ENCODE peak calls at places on chromosome 13, in seven cellular contexts. One of them, this sample, is unnamed.
A peak's percentile ranks its signal among the peaks of the same experiment; 100 is the strongest.

GRCh38 chr13:50375792-50376191 is 360.5 kb downstream of the KCNRG start:
- DNase-seq in GM04504: no peak
- DNase-seq in breast epithelium: no peak
- DNase-seq in small intestine: no peak
- DNase-seq in testis: no peak
- DNase-seq in dermis blood vessel endothelial cell: peak; percentile 15
- DNase-seq in heart right ventricle: no peak
- DNase-seq in this sample: peak; percentile 63

GRCh38 chr13:112713517-112714253 is 23.8 kb downstream of the ATP11A start:
- DNase-seq in GM04504: no peak
- DNase-seq in breast epithelium: no peak
- DNase-seq in small intestine: no peak
- DNase-seq in testis: peak; percentile 56
- DNase-seq in dermis blood vessel endothelial cell: no peak
- DNase-seq in heart right ventricle: no peak
- DNase-seq in this sample: no peak

GRCh38 chr13:112893570-112894422 is 75.2 kb upstream of the MCF2L start:
- DNase-seq in GM04504: no peak
- DNase-seq in breast epithelium: no peak
- DNase-seq in small intestine: peak; percentile 38
- DNase-seq in testis: no peak
- DNase-seq in dermis blood vessel endothelial cell: peak; percentile 26
- DNase-seq in heart right ventricle: peak; percentile 41
- DNase-seq in this sample: peak; percentile 71

GRCh38 chr13:95623141-95623540 is 21.4 kb downstream of the DZIP1 start:
- DNase-seq in GM04504: no peak
- DNase-seq in breast epithelium: no peak
- DNase-seq in small intestine: no peak
- DNase-seq in testis: no peak
- DNase-seq in dermis blood vessel endothelial cell: no peak
- DNase-seq in heart right ventricle: no peak
- DNase-seq in this sample: no peak

GRCh38 chr13:106533101-106533939 is 2.1 kb downstream of the EFNB2 start:
- DNase-seq in GM04504: peak; percentile 52
- DNase-seq in breast epithelium: peak; percentile 83
- DNase-seq in small intestine: peak; percentile 79
- DNase-seq in testis: peak; percentile 87
- DNase-seq in dermis blood vessel endothelial cell: peak; percentile 89
- DNase-seq in heart right ventricle: peak; percentile 86
- DNase-seq in this sample: peak; percentile 83

GRCh38 chr13:112445411-112446271 is 69.5 kb downstream of the SPACA7 start:
- DNase-seq in GM04504: no peak
- DNase-seq in breast epithelium: no peak
- DNase-seq in small intestine: no peak
- DNase-seq in testis: no peak
- DNase-seq in dermis blood vessel endothelial cell: no peak
- DNase-seq in heart right ventricle: no peak
- DNase-seq in this sample: no peak

GRCh38 chr13:99041788-99042187 is 63.9 kb upstream of the DOCK9 start:
- DNase-seq in GM04504: no peak
- DNase-seq in breast epithelium: no peak
- DNase-seq in small intestine: no peak
- DNase-seq in testis: no peak
- DNase-seq in dermis blood vessel endothelial cell: no peak
- DNase-seq in heart right ventricle: no peak
- DNase-seq in this sample: no peak

GRCh38 chr13:112968380-112968909 is 569 bp upstream of the MCF2L start:
- DNase-seq in GM04504: no peak
- DNase-seq in breast epithelium: peak; percentile 69
- DNase-seq in small intestine: peak; percentile 69
- DNase-seq in testis: peak; percentile 47
- DNase-seq in dermis blood vessel endothelial cell: no peak
- DNase-seq in heart right ventricle: peak; percentile 62
- DNase-seq in this sample: no peak

GRCh38 chr13:102628559-102628958 is 31.8 kb downstream of the TPP2 start:
- DNase-seq in GM04504: no peak
- DNase-seq in breast epithelium: no peak
- DNase-seq in small intestine: no peak
- DNase-seq in testis: no peak
- DNase-seq in dermis blood vessel endothelial cell: no peak
- DNase-seq in heart right ventricle: no peak
- DNase-seq in this sample: no peak

GRCh38 chr13:20387441-20387971 is 138.2 kb downstream of the CRYL1 start:
- DNase-seq in GM04504: no peak
- DNase-seq in breast epithelium: no peak
- DNase-seq in small intestine: no peak
- DNase-seq in testis: no peak
- DNase-seq in dermis blood vessel endothelial cell: no peak
- DNase-seq in heart right ventricle: no peak
- DNase-seq in this sample: no peak

GRCh38 chr13:44158055-44158655 is 215.5 kb upstream of the SERP2 start:
- DNase-seq in GM04504: no peak
- DNase-seq in breast epithelium: no peak
- DNase-seq in small intestine: no peak
- DNase-seq in testis: no peak
- DNase-seq in dermis blood vessel endothelial cell: no peak
- DNase-seq in heart right ventricle: no peak
- DNase-seq in this sample: no peak

GRCh38 chr13:23467048-23467931 is 33.8 kb upstream of the SACS start:
- DNase-seq in GM04504: peak; percentile 80
- DNase-seq in breast epithelium: no peak
- DNase-seq in small intestine: no peak
- DNase-seq in testis: no peak
- DNase-seq in dermis blood vessel endothelial cell: peak; percentile 21
- DNase-seq in heart right ventricle: no peak
- DNase-seq in this sample: peak; percentile 9

GRCh38 chr13:32538234-32538620 is 368 bp downstream of the N4BP2L2 start:
- DNase-seq in GM04504: peak; percentile 22
- DNase-seq in breast epithelium: peak; percentile 53
- DNase-seq in small intestine: no peak
- DNase-seq in testis: no peak
- DNase-seq in dermis blood vessel endothelial cell: peak; percentile 64
- DNase-seq in heart right ventricle: peak; percentile 22
- DNase-seq in this sample: peak; percentile 83

GRCh38 chr13:33787051-33787591 is 30.8 kb upstream of the RFC3 start:
- DNase-seq in GM04504: no peak
- DNase-seq in breast epithelium: no peak
- DNase-seq in small intestine: peak; percentile 15
- DNase-seq in testis: no peak
- DNase-seq in dermis blood vessel endothelial cell: no peak
- DNase-seq in heart right ventricle: no peak
- DNase-seq in this sample: peak; percentile 5